ENCODE peak calls at places on chromosomes 7 and 10, in ten cellular contexts. P is GM10248; V is activated CD4-positive, alpha-beta T cell treated with anti-CD3 and anti-CD28 coated beads, Interleukin-2, amount 50 U/mL, for 48 hours; X is sciatic nerve; S is chondrocyte; T is substantia nigra; K is progenitor cell of endocrine pancreas; G is heart right ventricle; Y is HT-29; Z is stimulated activated CD4-positive, alpha-beta T cell treated with anti-CD3 and anti-CD28 coated beads, Interleukin-4, amount 100 ng/mL, for 48 hours. A is an unnamed sample.
A peak's percentile ranks its signal among the peaks of the same experiment; 100 is the strongest.

GRCh38 chr7:27709137-27710075 is 30.6 kb upstream of the TAX1BP1 start:
- DNase-seq in P (no peak), V (no peak), X (no peak), S (no peak), T (no peak), K (no peak), G (no peak), Y (no peak), Z (no peak), A (no peak)

GRCh38 chr7:74599251-74599650 is 58.3 kb upstream of the GTF2I start:
- DNase-seq in P (peak; percentile 52), V (no peak), X (no peak), S (no peak), T (no peak), K (no peak), G (no peak), Y (no peak), Z (no peak), A (no peak)

GRCh38 chr7:85185355-85186082 is 1.3 kb downstream of the SEMA3D start:
- DNase-seq in P (peak; percentile 7), V (no peak), X (peak; percentile 76), S (peak; percentile 67), T (peak; percentile 3), K (peak; percentile 22), G (peak; percentile 55), Y (no peak), Z (no peak), A (no peak)

GRCh38 chr7:135970682-135971365 is 6.3 kb downstream of the MTPN start:
- DNase-seq in P (peak; percentile 20), V (no peak), X (no peak), S (no peak), T (no peak), K (no peak), G (no peak), Y (no peak), Z (no peak), A (peak; percentile 70)

GRCh38 chr7:143387156-143387975 is 6.2 kb downstream of the ZYX start:
- DNase-seq in P (no peak), V (no peak), X (no peak), S (no peak), T (no peak), K (no peak), G (no peak), Y (no peak), Z (no peak), A (no peak)

GRCh38 chr7:98107313-98107691 is 640 bp downstream of the LMTK2 start:
- DNase-seq in P (peak; percentile 32), V (no peak), X (no peak), S (no peak), T (no peak), K (no peak), G (no peak), Y (peak; percentile 40), Z (no peak), A (peak; percentile 57)

GRCh38 chr10:89025453-89025852 is 34.9 kb downstream of the FAS start:
- DNase-seq in P (no peak), V (no peak), X (no peak), S (no peak), T (no peak), K (no peak), G (no peak), Y (no peak), Z (no peak), A (no peak)

GRCh38 chr7:107150375-107151073 is 18.3 kb upstream of the HBP1 start:
- DNase-seq in P (peak; percentile 34), V (peak; percentile 78), X (peak; percentile 88), S (no peak), T (no peak), K (peak; percentile 50), G (peak; percentile 38), Y (peak; percentile 89), Z (peak; percentile 65), A (peak; percentile 90)

GRCh38 chr10:79386637-79387465 is 39.6 kb downstream of the PPIF start:
- DNase-seq in P (peak; percentile 14), V (no peak), X (peak; percentile 61), S (peak; percentile 83), T (no peak), K (peak; percentile 6), G (no peak), Y (no peak), Z (no peak), A (no peak)

GRCh38 chr10:6044651-6045599 is 17.2 kb downstream of the IL2RA start:
- DNase-seq in P (peak; percentile 54), V (peak; percentile 45), X (peak; percentile 9), S (no peak), T (no peak), K (no peak), G (no peak), Y (no peak), Z (no peak), A (no peak)

GRCh38 chr10:71342850-71343773 is 24.1 kb downstream of the SLC29A3 start:
- DNase-seq in P (no peak), V (no peak), X (no peak), S (no peak), T (no peak), K (no peak), G (no peak), Y (peak; percentile 47), Z (no peak), A (no peak)

GRCh38 chr7:95730493-95731280 is 41.7 kb upstream of the DYNC1I1 start:
- DNase-seq in P (no peak), V (no peak), X (no peak), S (no peak), T (no peak), K (no peak), G (no peak), Y (no peak), Z (no peak), A (no peak)

GRCh38 chr7:19772323-19772722 is 1.1 kb downstream of the TMEM196 start:
- DNase-seq in P (no peak), V (no peak), X (no peak), S (no peak), T (no peak), K (no peak), G (no peak), Y (no peak), Z (no peak), A (no peak)

GRCh38 chr10:86366033-86366901 is at the start of gene GRID1:
- DNase-seq in P (peak; percentile 73), V (no peak), X (peak; percentile 70), S (peak; percentile 69), T (peak; percentile 58), K (peak; percentile 31), G (peak; percentile 42), Y (no peak), Z (no peak), A (no peak)

GRCh38 chr7:115805458-115805857 is 225.1 kb downstream of the TFEC start:
- DNase-seq in P (no peak), V (no peak), X (no peak), S (no peak), T (no peak), K (no peak), G (no peak), Y (no peak), Z (no peak), A (no peak)

GRCh38 chr7:27148031-27148775 is 629 bp upstream of the HOXA6 start:
- DNase-seq in P (no peak), V (no peak), X (peak; percentile 68), S (no peak), T (no peak), K (peak; percentile 39), G (no peak), Y (peak; percentile 97), Z (no peak), A (no peak)

GRCh38 chr10:60473557-60473956 is 83.9 kb upstream of the ANK3 start:
- DNase-seq in P (no peak), V (no peak), X (no peak), S (no peak), T (no peak), K (no peak), G (no peak), Y (no peak), Z (no peak), A (no peak)

GRCh38 chr7:106177738-106178592 is 65.9 kb upstream of the SYPL1 start:
- DNase-seq in P (no peak), V (no peak), X (no peak), S (no peak), T (no peak), K (no peak), G (peak; percentile 26), Y (no peak), Z (no peak), A (no peak)

GRCh38 chr7:31055501-31055900 is 3.4 kb downstream of the ADCYAP1R1 start:
- DNase-seq in P (no peak), V (no peak), X (no peak), S (no peak), T (no peak), K (no peak), G (no peak), Y (no peak), Z (no peak), A (no peak)

GRCh38 chr7:104371216-104371796 is 42.9 kb downstream of the LHFPL3 start:
- DNase-seq in P (no peak), V (no peak), X (no peak), S (no peak), T (no peak), K (no peak), G (no peak), Y (no peak), Z (no peak), A (no peak)

GRCh38 chr7:103121641-103122040 is 27.3 kb downstream of the NAPEPLD start:
- DNase-seq in P (no peak), V (no peak), X (no peak), S (no peak), T (no peak), K (no peak), G (no peak), Y (no peak), Z (no peak), A (no peak)

GRCh38 chr7:149253665-149254064 is 8.3 kb upstream of the ZNF783 start:
- DNase-seq in P (no peak), V (no peak), X (no peak), S (no peak), T (no peak), K (no peak), G (no peak), Y (no peak), Z (no peak), A (no peak)

GRCh38 chr7:45089314-45089891 is 634 bp upstream of the NACAD start:
- DNase-seq in P (peak; percentile 68), V (peak; percentile 76), X (peak; percentile 79), S (peak; percentile 84), T (peak; percentile 97), K (peak; percentile 67), G (peak; percentile 55), Y (peak; percentile 52), Z (peak; percentile 68), A (no peak)

GRCh38 chr10:56178210-56178609 is 182.8 kb downstream of the ZWINT start:
- DNase-seq in P (no peak), V (no peak), X (no peak), S (no peak), T (no peak), K (no peak), G (peak; percentile 12), Y (no peak), Z (no peak), A (no peak)

GRCh38 chr7:67653856-67654442 is 657.3 kb downstream of the TYW1 start:
- DNase-seq in P (no peak), V (no peak), X (no peak), S (no peak), T (no peak), K (no peak), G (no peak), Y (no peak), Z (no peak), A (no peak)

GRCh38 chr7:64183126-64183742 is 23.8 kb upstream of the ZNF735 start:
- DNase-seq in P (no peak), V (peak; percentile 58), X (no peak), S (no peak), T (no peak), K (no peak), G (peak; percentile 38), Y (no peak), Z (peak; percentile 14), A (no peak)

GRCh38 chr7:150404172-150404784 is 25.1 kb downstream of the ZNF775 start:
- DNase-seq in P (no peak), V (no peak), X (peak; percentile 42), S (no peak), T (no peak), K (no peak), G (no peak), Y (no peak), Z (no peak), A (peak; percentile 58)

GRCh38 chr7:151987748-151988529 is 31.7 kb downstream of the GALNTL5 start:
- DNase-seq in P (no peak), V (no peak), X (no peak), S (no peak), T (no peak), K (no peak), G (peak; percentile 33), Y (no peak), Z (no peak), A (no peak)